ENCODE peak calls at places on chromosomes 11 and 22, in four cellular contexts. One of them, this sample, is unnamed.

GRCh38 chr22:31093090-31093850 is 12.2 kb downstream of the SMTN start:
- DNase-seq in OCI-LY7: no peak
- DNase-seq in cardiac fibroblast: no peak
- DNase-seq in thoracic aorta: no peak
- DNase-seq in this sample: no peak

GRCh38 chr11:128686745-128687177 is 7.1 kb upstream of the FLI1 start:
- DNase-seq in OCI-LY7: no peak
- DNase-seq in cardiac fibroblast: peak; percentile 57
- DNase-seq in thoracic aorta: no peak
- DNase-seq in this sample: peak; percentile 63

GRCh38 chr11:118216621-118217526 is 7.9 kb downstream of the JAML start:
- DNase-seq in OCI-LY7: no peak
- DNase-seq in cardiac fibroblast: no peak
- DNase-seq in thoracic aorta: no peak
- DNase-seq in this sample: no peak

GRCh38 chr11:1776944-1777715 is 13.4 kb upstream of the CTSD start:
- DNase-seq in OCI-LY7: no peak
- DNase-seq in cardiac fibroblast: no peak
- DNase-seq in thoracic aorta: no peak
- DNase-seq in this sample: no peak

GRCh38 chr11:42239102-42239501 is 779.6 kb upstream of the LRRC4C start:
- DNase-seq in OCI-LY7: no peak
- DNase-seq in cardiac fibroblast: peak; percentile 68
- DNase-seq in thoracic aorta: no peak
- DNase-seq in this sample: peak; percentile 59

GRCh38 chr22:49576241-49577141 is 251.2 kb downstream of the BRD1 start:
- DNase-seq in OCI-LY7: no peak
- DNase-seq in cardiac fibroblast: no peak
- DNase-seq in thoracic aorta: no peak
- DNase-seq in this sample: no peak

GRCh38 chr11:702731-703461 is 3.1 kb upstream of the EPS8L2 start:
- DNase-seq in OCI-LY7: no peak
- DNase-seq in cardiac fibroblast: no peak
- DNase-seq in thoracic aorta: no peak
- DNase-seq in this sample: no peak

GRCh38 chr11:60265373-60266214 is 14.9 kb upstream of the MS4A4A start:
- DNase-seq in OCI-LY7: peak; percentile 61
- DNase-seq in cardiac fibroblast: peak; percentile 51
- DNase-seq in thoracic aorta: no peak
- DNase-seq in this sample: peak; percentile 36

GRCh38 chr11:9330387-9331384 is 16.3 kb upstream of the TMEM41B start:
- DNase-seq in OCI-LY7: no peak
- DNase-seq in cardiac fibroblast: peak; percentile 40
- DNase-seq in thoracic aorta: no peak
- DNase-seq in this sample: no peak

GRCh38 chr22:49473286-49473685 is 354.4 kb downstream of the BRD1 start:
- DNase-seq in OCI-LY7: no peak
- DNase-seq in cardiac fibroblast: no peak
- DNase-seq in thoracic aorta: no peak
- DNase-seq in this sample: no peak

GRCh38 chr11:19320764-19321163 is 80.0 kb upstream of the E2F8 start:
- DNase-seq in OCI-LY7: no peak
- DNase-seq in cardiac fibroblast: no peak
- DNase-seq in thoracic aorta: no peak
- DNase-seq in this sample: no peak

GRCh38 chr11:68328374-68329091 is 16.1 kb downstream of the LRP5 start:
- DNase-seq in OCI-LY7: peak; percentile 10
- DNase-seq in cardiac fibroblast: no peak
- DNase-seq in thoracic aorta: no peak
- DNase-seq in this sample: peak; percentile 53

GRCh38 chr11:19951558-19952083 is 208.7 kb downstream of the DBX1 start:
- DNase-seq in OCI-LY7: peak; percentile 58
- DNase-seq in cardiac fibroblast: peak; percentile 72
- DNase-seq in thoracic aorta: no peak
- DNase-seq in this sample: peak; percentile 78

GRCh38 chr11:27388001-27388400 is 25.0 kb upstream of the CCDC34 start:
- DNase-seq in OCI-LY7: no peak
- DNase-seq in cardiac fibroblast: no peak
- DNase-seq in thoracic aorta: no peak
- DNase-seq in this sample: no peak

GRCh38 chr11:18757742-18758294 is 31.8 kb upstream of the IGSF22 start:
- DNase-seq in OCI-LY7: no peak
- DNase-seq in cardiac fibroblast: no peak
- DNase-seq in thoracic aorta: no peak
- DNase-seq in this sample: peak; percentile 36

GRCh38 chr22:37701121-37701786 is 4.4 kb downstream of the TRIOBP start:
- DNase-seq in OCI-LY7: no peak
- DNase-seq in cardiac fibroblast: peak; percentile 22
- DNase-seq in thoracic aorta: no peak
- DNase-seq in this sample: peak; percentile 72

DNA sequence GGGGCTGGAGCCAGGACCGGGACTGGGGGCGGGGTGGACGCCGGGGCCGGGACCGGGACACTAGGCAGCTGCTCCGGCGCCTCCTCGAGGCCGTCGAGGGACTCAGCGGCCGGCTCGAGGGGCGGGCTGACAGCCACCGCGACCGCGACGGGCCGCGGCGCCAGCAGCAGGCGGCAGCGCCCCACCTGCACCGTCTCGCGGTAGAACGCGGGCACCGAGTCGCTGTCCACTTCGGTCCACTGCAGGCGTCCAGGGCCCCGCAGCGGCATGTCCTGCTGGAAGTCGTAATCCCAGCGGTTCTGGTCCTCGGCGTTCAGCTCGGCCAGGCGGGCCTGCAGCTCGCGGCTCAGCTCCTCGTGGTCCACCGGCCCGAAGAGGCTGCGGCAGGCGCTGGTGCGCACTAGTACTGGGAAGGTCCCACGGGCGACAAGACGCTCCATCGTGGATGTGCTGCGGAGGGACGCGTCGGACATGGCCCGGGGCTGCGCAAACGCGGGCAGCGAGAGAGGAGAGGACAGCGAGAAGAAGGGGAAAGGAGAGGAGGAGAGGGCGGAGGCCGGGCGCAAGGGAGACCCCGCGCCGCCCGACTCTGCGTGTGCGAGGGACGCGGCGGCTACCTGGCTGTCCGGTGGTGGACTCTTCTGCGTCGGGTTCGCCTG is 429 bp downstream of the CDKN1C start:
- DNase-seq in OCI-LY7: no peak
- DNase-seq in cardiac fibroblast: peak; percentile 25
- DNase-seq in thoracic aorta: no peak
- DNase-seq in this sample: peak; percentile 50
- TF ChIP-seq CTCF in OCI-LY7: no peak
- TF ChIP-seq CTCF in cardiac fibroblast: no peak
- TF ChIP-seq CTCF in thoracic aorta: peak; percentile 23
- TF ChIP-seq CTCF in this sample: no peak

GRCh38 chr11:120337896-120338840 is 2.0 kb downstream of the ARHGEF12 start:
- DNase-seq in OCI-LY7: peak; percentile 10
- DNase-seq in cardiac fibroblast: peak; percentile 65
- DNase-seq in thoracic aorta: no peak
- DNase-seq in this sample: peak; percentile 40

GRCh38 chr11:120340529-120340928 is 4.3 kb downstream of the ARHGEF12 start:
- DNase-seq in OCI-LY7: no peak
- DNase-seq in cardiac fibroblast: peak; percentile 43
- DNase-seq in thoracic aorta: no peak
- DNase-seq in this sample: no peak

GRCh38 chr11:120336641-120337132 is 474 bp downstream of the ARHGEF12 start:
- DNase-seq in OCI-LY7: peak; percentile 53
- DNase-seq in cardiac fibroblast: peak; percentile 51
- DNase-seq in thoracic aorta: no peak
- DNase-seq in this sample: peak; percentile 39

GRCh38 chr11:120337133-120337895 is 1.1 kb downstream of the ARHGEF12 start:
- DNase-seq in OCI-LY7: peak; percentile 21
- DNase-seq in cardiac fibroblast: no peak
- DNase-seq in thoracic aorta: peak; percentile 12
- DNase-seq in this sample: peak; percentile 42

DNA sequence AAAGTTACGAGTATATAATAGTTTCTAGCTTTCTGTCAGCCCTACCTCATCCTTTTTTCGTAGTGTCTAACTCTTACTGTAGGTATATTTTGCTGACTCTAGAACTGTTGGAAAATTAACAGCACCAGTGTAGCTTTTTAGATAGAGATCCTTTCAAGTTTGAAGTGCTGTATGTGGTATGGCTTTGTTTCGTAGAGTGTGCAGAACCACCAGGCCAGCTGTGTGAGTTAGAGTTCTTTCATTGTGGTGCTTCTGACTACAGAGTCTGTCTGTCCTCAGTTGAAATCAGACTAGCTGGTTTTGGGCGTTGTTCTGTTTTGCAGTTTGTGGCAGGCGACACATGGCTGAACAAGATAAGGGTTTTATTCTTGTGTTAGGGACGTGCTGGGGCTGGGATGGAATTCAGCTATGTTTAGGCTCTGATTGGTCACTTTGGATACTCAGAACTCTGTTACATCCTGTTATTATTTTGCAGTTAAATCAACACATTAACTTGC is 3.2 kb downstream of the ARHGEF12 start:
- DNase-seq in OCI-LY7: no peak
- DNase-seq in cardiac fibroblast: peak; percentile 52
- DNase-seq in thoracic aorta: no peak
- DNase-seq in this sample: peak; percentile 45
- H3K4me3 ChIP-seq in OCI-LY7: no peak overlapping the region
- H3K4me3 ChIP-seq in cardiac fibroblast: peak overlapping the region; percentile 84
- H3K4me3 ChIP-seq in thoracic aorta: peak overlapping the region; percentile 86
- H3K4me3 ChIP-seq in this sample: peak overlapping the region; percentile 96

GRCh38 chr22:24830205-24830979 is 24.4 kb downstream of the SGSM1 start:
- DNase-seq in OCI-LY7: no peak
- DNase-seq in cardiac fibroblast: no peak
- DNase-seq in thoracic aorta: no peak
- DNase-seq in this sample: no peak

GRCh38 chr22:24833881-24834495 is 28.0 kb downstream of the SGSM1 start:
- DNase-seq in OCI-LY7: no peak
- DNase-seq in cardiac fibroblast: no peak
- DNase-seq in thoracic aorta: no peak
- DNase-seq in this sample: no peak

GRCh38 chr22:24836282-24836681 is 30.3 kb downstream of the SGSM1 start:
- DNase-seq in OCI-LY7: no peak
- DNase-seq in cardiac fibroblast: peak; percentile 18
- DNase-seq in thoracic aorta: no peak
- DNase-seq in this sample: peak; percentile 28

GRCh38 chr22:24831678-24832077 is 25.7 kb downstream of the SGSM1 start:
- DNase-seq in OCI-LY7: no peak
- DNase-seq in cardiac fibroblast: no peak
- DNase-seq in thoracic aorta: no peak
- DNase-seq in this sample: no peak

DNA sequence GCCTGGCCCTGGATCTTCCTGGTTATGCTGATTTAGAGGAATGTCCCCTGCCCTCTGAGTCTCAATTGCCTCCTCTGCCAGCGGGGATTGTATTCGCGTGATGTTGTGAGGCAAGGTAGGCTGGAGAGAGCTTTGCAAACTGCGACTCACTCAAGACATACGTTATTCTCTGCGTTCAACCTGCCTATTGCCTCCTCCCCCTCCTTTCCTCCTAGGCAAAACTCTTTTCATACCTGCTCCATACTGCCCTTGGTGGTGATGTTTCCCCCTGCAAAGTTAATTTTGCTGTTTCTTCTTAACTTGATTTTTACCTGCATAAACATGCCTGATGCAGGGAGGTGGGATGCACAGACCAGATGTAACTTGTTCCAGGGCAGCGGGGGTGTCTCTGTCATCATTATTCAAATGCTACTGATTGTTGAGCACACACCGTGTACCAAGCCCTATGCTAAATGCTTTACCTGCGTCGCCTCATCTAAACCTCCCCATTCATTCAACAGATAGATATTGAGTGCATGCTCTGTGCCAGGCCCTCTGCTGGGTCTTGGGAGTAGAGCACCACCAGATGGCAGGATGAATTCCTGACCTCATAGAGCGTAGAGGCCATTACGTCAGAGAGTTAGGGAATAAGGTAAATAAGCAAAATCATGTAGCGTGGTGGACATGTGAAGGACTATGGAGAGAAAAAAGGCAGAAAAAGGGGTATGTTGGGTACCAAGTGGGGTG is 29.0 kb downstream of the SGSM1 start:
- DNase-seq in OCI-LY7: peak; percentile 25
- DNase-seq in cardiac fibroblast: peak; percentile 28
- DNase-seq in thoracic aorta: no peak
- DNase-seq in this sample: peak; percentile 22
- TF ChIP-seq CTCF in OCI-LY7: peak; percentile 58
- TF ChIP-seq CTCF in cardiac fibroblast: peak; percentile 32
- TF ChIP-seq CTCF in thoracic aorta: no peak
- TF ChIP-seq CTCF in this sample: peak; percentile 30

GRCh38 chr11:115453693-115454092 is 50.5 kb downstream of the CADM1 start:
- DNase-seq in OCI-LY7: no peak
- DNase-seq in cardiac fibroblast: no peak
- DNase-seq in thoracic aorta: no peak
- DNase-seq in this sample: no peak
- H3K4me3 ChIP-seq in OCI-LY7: no peak overlapping the region
- H3K4me3 ChIP-seq in cardiac fibroblast: no peak overlapping the region
- H3K4me3 ChIP-seq in thoracic aorta: no peak overlapping the region
- H3K4me3 ChIP-seq in this sample: no peak overlapping the region

DNA sequence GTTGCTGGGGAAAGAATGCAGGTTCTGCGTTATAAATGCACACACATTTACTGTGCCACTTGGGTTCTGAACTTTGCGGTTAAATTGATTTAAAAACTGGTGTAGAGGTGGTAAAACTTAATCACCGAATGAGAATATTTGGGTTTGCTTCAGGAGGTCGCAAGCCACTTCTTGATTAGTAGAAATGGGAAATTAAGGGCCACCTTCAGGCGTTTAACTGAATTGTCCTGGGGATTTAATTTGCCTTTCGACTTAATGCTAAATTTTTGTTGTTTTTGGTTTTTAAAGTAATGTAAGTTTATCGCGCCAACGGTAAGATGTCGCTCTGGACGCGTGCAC is 460 bp upstream of the NCR3LG1 start:
- DNase-seq in OCI-LY7: no peak
- DNase-seq in cardiac fibroblast: no peak
- DNase-seq in thoracic aorta: no peak
- DNase-seq in this sample: no peak
- TF ChIP-seq CTCF in OCI-LY7: peak; percentile 55
- TF ChIP-seq CTCF in cardiac fibroblast: peak; percentile 7
- TF ChIP-seq CTCF in thoracic aorta: no peak
- TF ChIP-seq CTCF in this sample: peak; percentile 23

GRCh38 chr22:23542933-23543332 is 37.2 kb downstream of the IGLL1 start:
- DNase-seq in OCI-LY7: no peak
- DNase-seq in cardiac fibroblast: peak; percentile 29
- DNase-seq in thoracic aorta: no peak
- DNase-seq in this sample: peak; percentile 42

GRCh38 chr22:23536821-23537345 is 43.2 kb downstream of the IGLL1 start:
- DNase-seq in OCI-LY7: no peak
- DNase-seq in cardiac fibroblast: no peak
- DNase-seq in thoracic aorta: no peak
- DNase-seq in this sample: no peak

GRCh38 chr22:23538502-23538860 is 41.6 kb downstream of the IGLL1 start:
- DNase-seq in OCI-LY7: no peak
- DNase-seq in cardiac fibroblast: no peak
- DNase-seq in thoracic aorta: no peak
- DNase-seq in this sample: no peak

GRCh38 chr22:23537421-23537820 is 42.7 kb downstream of the IGLL1 start:
- DNase-seq in OCI-LY7: no peak
- DNase-seq in cardiac fibroblast: no peak
- DNase-seq in thoracic aorta: no peak
- DNase-seq in this sample: no peak

GRCh38 chr22:23539135-23539838 is 40.8 kb downstream of the IGLL1 start:
- DNase-seq in OCI-LY7: peak; percentile 92
- DNase-seq in cardiac fibroblast: peak; percentile 81
- DNase-seq in thoracic aorta: peak; percentile 40
- DNase-seq in this sample: peak; percentile 87
- H3K4me3 ChIP-seq in OCI-LY7: no peak overlapping the region
- H3K4me3 ChIP-seq in cardiac fibroblast: no peak overlapping the region
- H3K4me3 ChIP-seq in thoracic aorta: no peak overlapping the region
- H3K4me3 ChIP-seq in this sample: no peak overlapping the region